ENCODE peak calls at places on chromosomes 12 and 14, in five cellular contexts. P is coronary artery, F is body of pancreas, D is fibroblast of lung, C is kidney epithelial cell. A is an unnamed sample.

GRCh38 chr12:101004891-101005290 is 205.1 kb downstream of the SLC5A8 start:
- DNase-seq in D (peak), P (no peak), F (no peak), C (no peak), A (no peak)

GRCh38 chr12:89166525-89166934 is 185.8 kb downstream of the DUSP6 start:
- DNase-seq in D (peak), P (no peak), F (no peak), C (no peak), A (no peak)

GRCh38 chr12:50924439-50925341 is 27.7 kb upstream of the HIGD1C start:
- DNase-seq in D (peak), F (peak), P (peak), C (peak), A (no peak)

GRCh38 chr12:87687362-87687761 is 341.8 kb downstream of the C12orf50 start:
- DNase-seq in D (peak), C (no peak), F (peak), P (peak), A (peak)

GRCh38 chr12:60752589-60752988 is 1156.8 kb downstream of the SLC16A7 start:
- DNase-seq in P (no peak), F (no peak), C (no peak), D (no peak), A (no peak)

GRCh38 chr12:122871851-122872785 is 23.8 kb downstream of the VPS37B start:
- DNase-seq in P (peak), D (peak), C (peak), F (peak), A (no peak)

GRCh38 chr12:122088181-122088810 is 9.7 kb downstream of the MLXIP start:
- DNase-seq in C (no peak), P (no peak), D (no peak), F (no peak), A (no peak)

GRCh38 chr12:118055144-118055557 is 5.8 kb downstream of the WSB2 start:
- DNase-seq in D (no peak), C (no peak), F (peak), P (no peak), A (no peak)

GRCh38 chr14:104681689-104682074 is 7.7 kb upstream of the INF2 start:
- DNase-seq in P (peak), C (peak), F (peak), D (peak), A (no peak)

GRCh38 chr12:116244001-116244400 is 33.5 kb downstream of the MED13L start:
- DNase-seq in C (peak), D (peak), P (no peak), F (no peak), A (no peak)

GRCh38 chr12:19431407-19432308 is 7.6 kb upstream of the AEBP2 start:
- DNase-seq in P (no peak), D (peak), C (no peak), F (no peak), A (peak)

GRCh38 chr12:15152456-15152855 is 68.8 kb downstream of the RERG start:
- DNase-seq in C (no peak), P (no peak), F (no peak), D (no peak), A (no peak)

GRCh38 chr12:122051231-122051876 is 27.2 kb upstream of the MLXIP start:
- DNase-seq in F (peak), C (no peak), D (no peak), P (no peak), A (no peak)

GRCh38 chr12:49098035-49098451 is 3.4 kb upstream of the DHH start:
- DNase-seq in F (peak), C (no peak), P (no peak), D (peak), A (no peak)

GRCh38 chr14:62373889-62374394 is 611.7 kb downstream of the SNAPC1 start:
- DNase-seq in P (no peak), D (peak), C (no peak), F (no peak), A (no peak)

GRCh38 chr14:36059531-36059930 is 117.0 kb downstream of the PTCSC3 start:
- DNase-seq in F (no peak), P (no peak), D (no peak), C (no peak), A (no peak)

GRCh38 chr12:117119592-117120198 is 20.5 kb upstream of the TESC start:
- DNase-seq in C (no peak), F (peak), D (no peak), P (no peak), A (no peak)

GRCh38 chr12:120734210-120734609 is 8.6 kb downstream of the ACADS start:
- DNase-seq in P (no peak), C (no peak), D (no peak), F (no peak), A (no peak)

GRCh38 chr12:97404093-97404492 is 58.5 kb upstream of the RMST start:
- DNase-seq in F (no peak), P (no peak), C (no peak), D (no peak), A (no peak)

GRCh38 chr14:56087824-56088571 is 30.2 kb upstream of the PELI2 start:
- DNase-seq in P (no peak), F (peak), D (peak), C (no peak), A (no peak)

GRCh38 chr14:100649173-100649519 is 61.9 kb upstream of the BEGAIN start:
- DNase-seq in P (no peak), D (peak), C (no peak), F (peak), A (no peak)

GRCh38 chr12:118120579-118121363 is 15.2 kb upstream of the PEBP1 start:
- DNase-seq in F (peak), C (no peak), D (peak), P (peak), A (no peak)

GRCh38 chr12:879641-880040 is 69.9 kb downstream of the RAD52 start:
- DNase-seq in F (no peak), P (no peak), D (peak), C (no peak), A (no peak)

GRCh38 chr12:127052491-127053232 is 1214.3 kb upstream of the TMEM132C start:
- DNase-seq in C (no peak), D (peak), F (no peak), P (no peak), A (no peak)

GRCh38 chr14:36097356-36097755 is 79.2 kb downstream of the PTCSC3 start:
- DNase-seq in P (no peak), C (no peak), D (no peak), F (no peak), A (no peak)

GRCh38 chr12:67202344-67203012 is 66.7 kb upstream of the CAND1 start:
- DNase-seq in D (no peak), C (no peak), F (no peak), P (no peak), A (no peak)

GRCh38 chr12:31002999-31003398 is 70.7 kb upstream of the DDX11 start:
- DNase-seq in P (no peak), D (peak), C (no peak), F (peak), A (no peak)

GRCh38 chr12:71599213-71599612 is 64.4 kb downstream of the ZFC3H1 start:
- DNase-seq in F (no peak), C (no peak), D (no peak), P (no peak), A (no peak)

GRCh38 chr14:106823552-106823951 is 1297.2 kb downstream of the TMEM121 start:
- DNase-seq in P (no peak), D (no peak), F (no peak), C (no peak), A (no peak)

GRCh38 chr14:35078082-35078481 is 32.0 kb downstream of the FAM177A1 start:
- DNase-seq in F (no peak), D (no peak), P (no peak), C (no peak), A (no peak)

GRCh38 chr12:113105606-113106271 is 29.8 kb downstream of the RASAL1 start:
- DNase-seq in F (no peak), P (no peak), C (no peak), D (no peak), A (no peak)

GRCh38 chr12:123912415-123913385 is 59.9 kb downstream of the CCDC92 start:
- DNase-seq in C (no peak), P (no peak), D (no peak), F (no peak), A (no peak)

DNA sequence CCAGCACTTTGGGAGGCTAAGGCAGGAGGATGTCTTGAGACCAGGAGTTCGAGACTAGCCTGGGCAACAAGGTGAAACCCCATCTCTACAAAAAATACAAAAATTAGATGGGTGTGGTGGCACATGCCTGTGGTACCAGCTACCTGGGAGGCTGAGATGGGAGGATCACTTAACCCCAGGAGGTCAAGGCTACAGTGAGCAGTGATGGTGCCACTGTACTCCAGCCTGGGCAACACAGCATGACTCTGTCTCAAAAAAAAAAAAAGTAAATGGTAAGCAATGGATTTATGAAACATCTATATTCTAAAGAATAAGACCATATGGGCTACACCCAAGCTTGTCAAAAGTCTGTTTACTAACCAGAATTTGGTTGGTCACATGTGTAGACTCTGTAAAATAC is 12.3 kb downstream of the FGD6 start:
- DNase-seq in D (no peak), P (no peak), C (no peak), F (no peak), A (no peak)
- H3K4me3 ChIP-seq in D (no peak), P (no peak), C (no peak), F (no peak), A (no peak)

GRCh38 chr14:47541652-47542051 is 133.8 kb downstream of the MDGA2 start:
- DNase-seq in P (no peak), F (no peak), D (no peak), C (no peak), A (no peak)

GRCh38 chr14:47536341-47536740 is 139.1 kb downstream of the MDGA2 start:
- DNase-seq in C (no peak), D (no peak), P (no peak), F (no peak), A (no peak)

GRCh38 chr14:47539065-47539464 is 136.3 kb downstream of the MDGA2 start:
- DNase-seq in C (peak), D (peak), P (no peak), F (no peak), A (no peak)
- TF ChIP-seq CTCF in C (peak), D (no peak), P (no peak), F (no peak), A (no peak)

GRCh38 chr14:24369907-24370687 is 2.1 kb downstream of the NFATC4 start:
- DNase-seq in C (no peak), P (no peak), D (no peak), F (no peak), A (no peak)
- H3K4me3 ChIP-seq in C (no peak), P (peak), D (peak), F (no peak), A (peak)

GRCh38 chr12:125183187-125184067 is 118.2 kb downstream of the AACS start:
- DNase-seq in F (peak), D (peak), C (peak), P (no peak), A (peak)

GRCh38 chr12:125185740-125186470 is 120.7 kb downstream of the AACS start:
- DNase-seq in D (peak), P (no peak), F (peak), C (no peak), A (no peak)

GRCh38 chr12:125185311-125185739 is 120.1 kb downstream of the AACS start:
- DNase-seq in P (no peak), C (no peak), F (no peak), D (no peak), A (no peak)

GRCh38 chr12:125186471-125187147 is 121.4 kb downstream of the AACS start:
- DNase-seq in C (no peak), P (no peak), D (no peak), F (no peak), A (no peak)

DNA sequence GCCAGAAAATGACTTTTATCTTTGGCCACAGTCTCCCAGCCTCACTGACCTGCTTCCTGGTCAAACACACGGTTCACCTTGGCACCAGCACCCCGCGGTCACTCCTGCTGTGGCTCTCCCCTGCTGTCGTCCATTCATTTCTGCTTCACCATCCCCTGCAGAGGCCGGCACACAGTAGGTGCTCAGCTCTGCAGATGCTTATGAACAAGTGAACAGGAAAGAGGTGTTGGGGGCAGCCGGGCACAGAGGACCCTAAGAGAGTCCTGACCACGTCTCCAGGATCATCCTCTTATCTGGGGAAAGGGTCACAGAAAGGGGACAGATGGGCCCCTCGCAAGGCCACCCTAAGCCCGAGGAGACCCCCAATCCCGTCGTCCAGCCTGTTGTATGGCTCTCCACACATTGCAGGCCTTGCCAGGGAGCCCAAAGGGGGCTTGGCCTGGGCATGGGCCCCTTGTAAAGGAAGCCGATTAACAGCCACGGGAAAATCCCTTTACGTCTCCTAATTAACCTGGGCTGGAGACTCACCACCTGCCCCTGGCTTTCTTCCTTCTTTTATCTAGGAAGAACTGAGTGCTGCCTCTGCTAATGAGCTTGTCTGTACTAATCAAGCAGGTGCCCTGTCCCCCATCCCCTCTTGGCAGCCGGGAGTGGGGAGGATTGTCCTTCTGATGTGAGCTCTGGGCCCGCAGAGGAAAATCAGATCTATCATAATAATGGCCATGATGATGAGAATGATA is 119.1 kb downstream of the AACS start:
- DNase-seq in P (no peak), C (no peak), D (no peak), F (no peak), A (no peak)
- TF ChIP-seq CTCF in P (no peak), C (no peak), D (no peak), F (no peak), A (no peak)